ENCODE peak calls at places on chromosomes 3 and 15, in five cellular contexts. One of them, this sample, is unnamed.

GRCh38 chr15:98567951-98568350 is 80.4 kb upstream of the IGF1R start:
- DNase-seq in heart right ventricle: no peak
- DNase-seq in dorsolateral prefrontal cortex: no peak
- DNase-seq in spleen: no peak
- DNase-seq in thoracic aorta: no peak
- DNase-seq in this sample: no peak

GRCh38 chr15:36330598-36330997 is 248.8 kb upstream of the CDIN1 start:
- DNase-seq in heart right ventricle: no peak
- DNase-seq in dorsolateral prefrontal cortex: no peak
- DNase-seq in spleen: no peak
- DNase-seq in thoracic aorta: no peak
- DNase-seq in this sample: no peak

GRCh38 chr15:75042730-75043508 is 19.5 kb downstream of the PPCDC start:
- DNase-seq in heart right ventricle: peak; percentile 83
- DNase-seq in dorsolateral prefrontal cortex: peak; percentile 65
- DNase-seq in spleen: peak; percentile 99
- DNase-seq in thoracic aorta: peak; percentile 38
- DNase-seq in this sample: peak; percentile 29

GRCh38 chr15:74497584-74497983 is 36.6 kb upstream of the UBL7 start:
- DNase-seq in heart right ventricle: no peak
- DNase-seq in dorsolateral prefrontal cortex: no peak
- DNase-seq in spleen: no peak
- DNase-seq in thoracic aorta: no peak
- DNase-seq in this sample: no peak

GRCh38 chr15:73986055-73986775 is 5.9 kb downstream of the STOML1 start:
- DNase-seq in heart right ventricle: no peak
- DNase-seq in dorsolateral prefrontal cortex: no peak
- DNase-seq in spleen: no peak
- DNase-seq in thoracic aorta: no peak
- DNase-seq in this sample: no peak

GRCh38 chr3:114389156-114389555 is 95.3 kb downstream of the TIGIT start:
- DNase-seq in heart right ventricle: no peak
- DNase-seq in dorsolateral prefrontal cortex: no peak
- DNase-seq in spleen: no peak
- DNase-seq in thoracic aorta: no peak
- DNase-seq in this sample: no peak

GRCh38 chr3:43034911-43035310 is 55.8 kb downstream of the GASK1A start:
- DNase-seq in heart right ventricle: no peak
- DNase-seq in dorsolateral prefrontal cortex: no peak
- DNase-seq in spleen: no peak
- DNase-seq in thoracic aorta: no peak
- DNase-seq in this sample: no peak

GRCh38 chr3:157543491-157544035 is 40.3 kb upstream of the VEPH1 start:
- DNase-seq in heart right ventricle: no peak
- DNase-seq in dorsolateral prefrontal cortex: no peak
- DNase-seq in spleen: no peak
- DNase-seq in thoracic aorta: no peak
- DNase-seq in this sample: no peak

GRCh38 chr15:34436956-34437442 is 609 bp downstream of the GOLGA8A start:
- DNase-seq in heart right ventricle: peak; percentile 19
- DNase-seq in dorsolateral prefrontal cortex: no peak
- DNase-seq in spleen: peak; percentile 89
- DNase-seq in thoracic aorta: no peak
- DNase-seq in this sample: peak; percentile 33

GRCh38 chr3:187169231-187169960 is 27.9 kb upstream of the RTP1 start:
- DNase-seq in heart right ventricle: no peak
- DNase-seq in dorsolateral prefrontal cortex: no peak
- DNase-seq in spleen: no peak
- DNase-seq in thoracic aorta: no peak
- DNase-seq in this sample: no peak

GRCh38 chr3:76871655-76872054 is 168.2 kb upstream of the ROBO2 start:
- DNase-seq in heart right ventricle: no peak
- DNase-seq in dorsolateral prefrontal cortex: no peak
- DNase-seq in spleen: no peak
- DNase-seq in thoracic aorta: no peak
- DNase-seq in this sample: no peak

GRCh38 chr15:101578443-101578894 is 73.7 kb downstream of the TM2D3 start:
- DNase-seq in heart right ventricle: no peak
- DNase-seq in dorsolateral prefrontal cortex: peak; percentile 69
- DNase-seq in spleen: no peak
- DNase-seq in thoracic aorta: no peak
- DNase-seq in this sample: no peak

DNA sequence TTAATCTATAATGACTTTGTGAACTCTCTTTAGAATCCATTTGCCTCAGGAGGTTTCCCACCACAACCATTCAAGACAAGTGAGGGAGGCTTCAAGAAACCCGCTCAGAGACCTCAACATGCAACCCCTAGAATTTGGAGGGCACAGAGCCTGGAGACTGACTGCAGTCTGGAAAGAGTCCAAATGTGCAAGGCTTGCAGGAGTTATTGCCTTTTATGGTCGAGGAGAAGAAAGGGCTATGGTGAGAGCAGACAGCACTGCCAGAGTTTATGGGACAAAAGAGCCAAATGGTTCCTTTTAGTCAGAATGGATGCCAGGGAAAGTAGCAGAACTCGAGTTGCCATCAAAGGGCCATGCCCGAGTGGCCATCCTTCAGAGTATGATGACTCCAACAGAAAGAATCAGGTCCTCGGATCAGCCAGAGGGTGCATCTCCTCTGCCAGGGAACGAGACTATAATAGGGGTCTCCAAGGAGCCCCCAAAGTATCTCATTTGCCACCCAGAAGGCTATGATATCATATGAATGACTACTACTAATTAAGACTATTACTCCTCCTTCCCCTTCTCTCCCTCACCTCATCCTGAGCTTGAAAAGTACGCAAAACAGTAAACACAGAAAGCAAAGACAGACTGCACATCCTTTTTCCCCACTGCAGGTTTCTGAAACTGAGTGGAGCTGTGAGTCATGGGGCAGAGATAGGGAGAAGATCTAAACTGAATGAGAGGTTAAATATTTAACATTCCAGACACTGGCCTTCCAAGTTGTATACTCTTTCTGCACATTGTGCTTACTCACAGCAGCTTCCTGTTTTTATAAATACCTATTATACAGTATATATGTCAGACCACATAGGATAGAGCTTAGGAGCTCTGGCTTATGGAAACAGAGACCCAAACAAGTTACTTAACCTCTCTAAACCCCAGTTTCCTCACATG is 33.9 kb upstream of the TMCO5A start:
- DNase-seq in heart right ventricle: no peak
- DNase-seq in dorsolateral prefrontal cortex: no peak
- DNase-seq in spleen: no peak
- DNase-seq in thoracic aorta: no peak
- DNase-seq in this sample: no peak
- H3K27ac ChIP-seq in heart right ventricle: no peak overlapping the region
- H3K27ac ChIP-seq in dorsolateral prefrontal cortex: no peak overlapping the region
- H3K27ac ChIP-seq in spleen: no peak overlapping the region
- H3K27ac ChIP-seq in thoracic aorta: no peak overlapping the region
- H3K27ac ChIP-seq in this sample: no peak overlapping the region

DNA sequence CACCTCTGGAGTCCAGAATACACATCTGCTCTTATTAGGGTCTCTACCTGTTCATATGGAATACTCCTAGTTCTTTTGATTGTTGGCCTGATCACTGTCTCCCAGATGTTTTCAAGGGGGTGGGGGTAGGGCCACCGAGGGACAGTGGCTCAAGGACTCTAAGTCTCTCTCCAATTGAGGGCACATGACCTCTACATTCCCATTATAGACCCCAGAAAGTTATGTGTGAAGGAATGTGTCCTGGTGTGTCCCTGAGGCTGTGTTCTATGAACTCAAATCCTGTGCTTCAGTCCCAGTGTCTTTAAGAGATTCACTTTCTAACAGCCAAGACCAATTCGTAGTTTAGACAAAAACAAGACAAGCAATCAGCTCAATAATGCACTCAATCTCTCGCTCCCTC is 357.4 kb downstream of the ERC2 start:
- DNase-seq in heart right ventricle: no peak
- DNase-seq in dorsolateral prefrontal cortex: no peak
- DNase-seq in spleen: no peak
- DNase-seq in thoracic aorta: no peak
- DNase-seq in this sample: no peak
- H3K27ac ChIP-seq in heart right ventricle: no peak overlapping the region
- H3K27ac ChIP-seq in dorsolateral prefrontal cortex: no peak overlapping the region
- H3K27ac ChIP-seq in spleen: no peak overlapping the region
- H3K27ac ChIP-seq in thoracic aorta: no peak overlapping the region
- H3K27ac ChIP-seq in this sample: no peak overlapping the region

GRCh38 chr15:57158997-57159668 is 217.2 kb upstream of the CGNL1 start:
- DNase-seq in heart right ventricle: no peak
- DNase-seq in dorsolateral prefrontal cortex: no peak
- DNase-seq in spleen: no peak
- DNase-seq in thoracic aorta: no peak
- DNase-seq in this sample: no peak
- H3K27ac ChIP-seq in heart right ventricle: no peak overlapping the region
- H3K27ac ChIP-seq in dorsolateral prefrontal cortex: peak overlapping the region; percentile 32
- H3K27ac ChIP-seq in spleen: no peak overlapping the region
- H3K27ac ChIP-seq in thoracic aorta: no peak overlapping the region
- H3K27ac ChIP-seq in this sample: peak overlapping the region; percentile 17

DNA sequence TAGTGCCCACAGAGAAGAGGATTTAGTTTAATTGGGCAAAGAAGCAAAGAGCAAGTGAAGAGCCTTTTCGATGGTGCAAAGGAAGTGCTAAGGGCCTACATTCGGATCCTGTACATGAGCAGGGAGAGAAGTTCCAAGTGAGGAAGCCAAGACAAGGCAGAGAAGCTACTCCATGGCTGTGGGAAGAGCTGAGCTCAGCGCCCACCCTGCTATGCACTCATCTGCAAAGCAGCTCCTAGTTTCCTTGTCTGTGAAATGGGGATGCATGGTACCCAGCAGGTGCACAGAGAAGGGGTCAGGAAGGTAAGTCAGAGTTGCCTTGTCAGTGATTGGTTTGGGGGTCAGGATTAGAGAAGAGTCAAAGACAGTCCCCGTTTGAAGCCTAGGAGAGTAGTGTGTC is 126.5 kb downstream of the PDE8A start:
- DNase-seq in heart right ventricle: no peak
- DNase-seq in dorsolateral prefrontal cortex: no peak
- DNase-seq in spleen: no peak
- DNase-seq in thoracic aorta: no peak
- DNase-seq in this sample: no peak
- H3K27ac ChIP-seq in heart right ventricle: no peak overlapping the region
- H3K27ac ChIP-seq in dorsolateral prefrontal cortex: no peak overlapping the region
- H3K27ac ChIP-seq in spleen: no peak overlapping the region
- H3K27ac ChIP-seq in thoracic aorta: no peak overlapping the region
- H3K27ac ChIP-seq in this sample: peak overlapping the region; percentile 72

DNA sequence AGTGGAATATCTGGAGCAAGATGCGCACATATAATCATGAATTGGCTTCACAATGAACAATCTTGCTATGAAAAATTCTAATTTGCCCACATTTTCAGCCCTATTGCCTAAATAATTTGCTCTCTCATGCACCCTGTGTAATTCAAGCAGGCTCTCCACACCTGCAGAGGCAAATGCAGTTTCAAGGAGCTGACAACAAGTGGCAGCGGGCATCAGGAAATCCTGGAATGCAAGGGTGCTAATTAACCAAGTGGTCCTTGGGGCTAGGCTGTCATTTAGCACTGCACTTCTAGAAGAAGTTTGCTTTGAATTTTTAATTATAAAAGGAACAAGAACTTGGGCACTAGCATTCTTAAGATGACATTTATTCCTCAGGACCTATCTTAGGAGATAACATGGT is 56.3 kb upstream of the ICE2 start:
- DNase-seq in heart right ventricle: no peak
- DNase-seq in dorsolateral prefrontal cortex: no peak
- DNase-seq in spleen: no peak
- DNase-seq in thoracic aorta: no peak
- DNase-seq in this sample: no peak
- H3K27ac ChIP-seq in heart right ventricle: no peak overlapping the region
- H3K27ac ChIP-seq in dorsolateral prefrontal cortex: no peak overlapping the region
- H3K27ac ChIP-seq in spleen: no peak overlapping the region
- H3K27ac ChIP-seq in thoracic aorta: no peak overlapping the region
- H3K27ac ChIP-seq in this sample: no peak overlapping the region

DNA sequence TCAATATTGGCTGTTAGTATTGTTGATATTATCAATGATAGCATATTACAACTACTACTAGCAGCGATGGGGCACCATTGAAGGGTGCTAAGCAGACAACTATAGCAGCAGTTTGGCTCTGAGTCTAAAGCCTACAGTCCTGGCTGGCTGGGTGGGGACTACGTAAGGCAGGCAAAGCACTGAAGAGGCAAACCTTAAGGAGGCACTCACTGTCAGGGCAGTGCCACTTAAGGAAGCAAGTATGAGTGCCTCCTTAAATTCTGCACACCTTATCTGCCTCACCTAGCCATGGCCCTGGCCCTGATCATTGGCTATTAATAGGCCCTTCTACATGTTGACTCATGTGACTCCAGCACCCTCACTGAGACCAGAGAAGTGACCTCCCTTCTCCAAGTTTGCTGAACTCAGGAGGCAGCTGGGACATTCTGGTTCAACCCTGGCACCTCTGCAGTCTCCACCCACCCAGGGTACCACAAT is 20.6 kb downstream of the CDCP1 start:
- DNase-seq in heart right ventricle: peak; percentile 29
- DNase-seq in dorsolateral prefrontal cortex: no peak
- DNase-seq in spleen: no peak
- DNase-seq in thoracic aorta: no peak
- DNase-seq in this sample: no peak
- H3K27ac ChIP-seq in heart right ventricle: no peak overlapping the region
- H3K27ac ChIP-seq in dorsolateral prefrontal cortex: no peak overlapping the region
- H3K27ac ChIP-seq in spleen: no peak overlapping the region
- H3K27ac ChIP-seq in thoracic aorta: no peak overlapping the region
- H3K27ac ChIP-seq in this sample: no peak overlapping the region

DNA sequence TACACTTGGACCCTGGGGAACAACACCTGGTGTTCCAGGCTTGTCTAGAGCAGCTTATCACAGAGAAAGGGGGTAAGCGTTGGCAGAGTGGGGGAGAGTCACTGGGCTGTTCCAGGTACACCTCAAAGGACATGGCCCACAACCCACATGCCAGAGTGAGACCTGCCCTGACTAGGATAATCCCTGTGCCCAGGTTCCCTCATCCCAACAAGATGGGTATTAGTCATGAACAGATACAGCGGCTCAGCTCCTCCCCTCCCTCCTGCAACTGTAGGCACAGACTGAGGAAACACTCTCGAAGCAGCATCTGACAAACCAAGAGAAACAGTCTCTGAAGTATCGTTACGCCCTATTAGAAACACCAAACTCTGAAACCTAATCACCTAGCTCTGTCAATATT is 32.1 kb upstream of the RPS17 start:
- DNase-seq in heart right ventricle: no peak
- DNase-seq in dorsolateral prefrontal cortex: no peak
- DNase-seq in spleen: no peak
- DNase-seq in thoracic aorta: no peak
- DNase-seq in this sample: no peak
- H3K27ac ChIP-seq in heart right ventricle: no peak overlapping the region
- H3K27ac ChIP-seq in dorsolateral prefrontal cortex: peak overlapping the region; percentile 89
- H3K27ac ChIP-seq in spleen: no peak overlapping the region
- H3K27ac ChIP-seq in thoracic aorta: no peak overlapping the region
- H3K27ac ChIP-seq in this sample: peak overlapping the region; percentile 64

DNA sequence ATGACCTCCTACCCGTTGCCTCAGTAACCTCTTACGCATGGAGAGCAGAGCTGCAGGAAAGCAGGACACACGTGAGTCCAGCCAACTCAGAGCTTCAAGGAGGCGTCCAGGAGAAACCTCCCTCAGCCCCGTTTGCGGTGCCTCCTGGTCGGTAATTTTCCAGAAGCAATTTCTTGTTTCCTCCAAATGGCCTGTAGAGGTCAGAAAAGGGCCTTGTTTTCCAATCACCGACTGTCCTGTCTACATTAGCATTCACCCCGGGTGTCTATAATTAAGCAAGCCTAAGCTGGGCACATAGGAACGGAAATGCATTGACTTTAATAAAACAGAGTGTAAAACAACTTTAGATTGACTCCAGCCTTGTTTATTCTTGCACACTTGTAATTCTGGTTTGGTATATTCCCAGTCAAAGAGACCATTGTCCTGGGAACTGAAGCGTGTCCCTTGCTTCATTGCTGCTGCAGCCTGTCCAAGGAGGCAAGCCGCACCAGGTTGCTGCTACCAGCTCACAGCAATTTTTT is 836.2 kb downstream of the AGBL1 start:
- DNase-seq in heart right ventricle: peak; percentile 20
- DNase-seq in dorsolateral prefrontal cortex: no peak
- DNase-seq in spleen: no peak
- DNase-seq in thoracic aorta: no peak
- DNase-seq in this sample: peak; percentile 40
- H3K27ac ChIP-seq in heart right ventricle: peak overlapping the region; percentile 44
- H3K27ac ChIP-seq in dorsolateral prefrontal cortex: peak overlapping the region; percentile 77
- H3K27ac ChIP-seq in spleen: no peak overlapping the region
- H3K27ac ChIP-seq in thoracic aorta: no peak overlapping the region
- H3K27ac ChIP-seq in this sample: peak overlapping the region; percentile 94